ENCODE peak calls at places on chromosomes 13 and 19, in nine cellular contexts. C, Z, T, L, I, M, U, R and B are unnamed samples.

GRCh38 chr13:75762066-75762937 is 126.2 kb downstream of the LMO7 start:
- DNase-seq in M (peak), T (no peak), Z (no peak), L (peak), C (no peak), R (no peak), I (no peak), U (peak), B (peak)

GRCh38 chr13:40102854-40103253 is 447.4 kb downstream of the COG6 start:
- DNase-seq in U (peak), M (peak), R (no peak), Z (no peak), C (no peak), I (peak), T (no peak), L (peak), B (peak)

GRCh38 chr19:34675250-34675649 is 1.7 kb downstream of the SCGB2B2 start:
- DNase-seq in C (no peak), U (no peak), T (no peak), M (no peak), I (no peak), L (no peak), Z (no peak), R (no peak), B (no peak)

GRCh38 chr19:53554804-53555203 is 16.9 kb downstream of the ZNF331 start:
- DNase-seq in C (no peak), L (no peak), Z (no peak), T (no peak), M (no peak), R (no peak), U (no peak), I (no peak), B (no peak)

GRCh38 chr19:10554760-10555612 is 10.8 kb downstream of the KRI1 start:
- DNase-seq in T (peak), L (no peak), C (no peak), M (no peak), Z (no peak), U (peak), I (no peak), R (no peak), B (peak)

GRCh38 chr13:53151692-53152421 is 123.2 kb downstream of the OLFM4 start:
- DNase-seq in T (peak), R (no peak), L (peak), U (no peak), Z (no peak), C (no peak), M (peak), I (peak), B (peak)

GRCh38 chr13:52949744-52950143 is 78.9 kb upstream of the OLFM4 start:
- DNase-seq in R (no peak), L (no peak), T (no peak), C (no peak), M (no peak), I (no peak), U (no peak), Z (no peak), B (no peak)

GRCh38 chr19:5269279-5269678 is 71.3 kb downstream of the PTPRS start:
- DNase-seq in U (no peak), C (no peak), R (no peak), L (no peak), Z (no peak), I (no peak), M (no peak), T (no peak), B (no peak)

GRCh38 chr19:32464279-32464678 is 58.7 kb downstream of the DPY19L3 start:
- DNase-seq in U (peak), I (peak), Z (no peak), T (no peak), L (peak), C (no peak), M (peak), R (no peak), B (peak)

GRCh38 chr13:72643339-72643989 is 84.0 kb downstream of the MZT1 start:
- DNase-seq in U (peak), M (peak), Z (no peak), C (no peak), L (peak), T (peak), I (peak), R (no peak), B (peak)

GRCh38 chr13:24630121-24630520 is 50.1 kb upstream of the ATP12A start:
- DNase-seq in U (no peak), M (no peak), R (no peak), C (no peak), L (no peak), Z (no peak), I (no peak), T (peak), B (no peak)

GRCh38 chr13:113083402-113084061 is 22.1 kb upstream of the F7 start:
- DNase-seq in M (peak), L (peak), C (peak), Z (peak), U (no peak), I (peak), R (no peak), T (no peak), B (peak)

GRCh38 chr13:113771709-113772331 is 12.8 kb downstream of the TMEM255B start:
- DNase-seq in Z (no peak), T (no peak), L (peak), M (peak), I (no peak), R (no peak), C (no peak), U (peak), B (peak)

GRCh38 chr19:1046836-1047695 is 7.2 kb downstream of the ABCA7 start:
- DNase-seq in U (no peak), Z (no peak), L (no peak), M (no peak), T (no peak), R (no peak), I (no peak), C (no peak), B (no peak)

GRCh38 chr13:94673841-94674240 is 38.5 kb downstream of the SOX21 start:
- DNase-seq in T (no peak), U (peak), L (no peak), M (no peak), Z (no peak), I (no peak), C (no peak), R (no peak), B (no peak)

GRCh38 chr13:110920038-110920437 is 5.2 kb upstream of the ANKRD10 start:
- DNase-seq in C (no peak), R (no peak), U (no peak), L (no peak), Z (no peak), T (no peak), I (no peak), M (no peak), B (no peak)

GRCh38 chr19:35143231-35143715 is at the start of gene FXYD7:
- DNase-seq in R (no peak), I (no peak), Z (no peak), U (no peak), T (peak), M (no peak), C (no peak), L (no peak), B (no peak)

GRCh38 chr19:48498576-48498879 is 13.1 kb downstream of the LMTK3 start:
- DNase-seq in R (no peak), C (no peak), T (no peak), I (no peak), Z (no peak), L (no peak), M (no peak), U (no peak), B (no peak)

GRCh38 chr19:53101518-53101917 is 1.7 kb downstream of the ZNF160 start:
- DNase-seq in U (peak), L (peak), I (no peak), C (no peak), R (no peak), Z (no peak), M (peak), T (peak), B (no peak)

GRCh38 chr19:2495130-2495641 is 19.3 kb downstream of the GADD45B start:
- DNase-seq in L (peak), T (no peak), U (peak), M (peak), C (peak), I (no peak), Z (peak), R (peak), B (peak)

GRCh38 chr13:49938921-49939320 is 2.8 kb upstream of the SPRYD7 start:
- DNase-seq in R (no peak), U (no peak), M (no peak), I (no peak), L (no peak), Z (no peak), C (no peak), T (no peak), B (no peak)

GRCh38 chr19:17259118-17259780 is 5.3 kb downstream of the USHBP1 start:
- DNase-seq in Z (no peak), L (no peak), U (peak), R (no peak), I (no peak), C (no peak), T (no peak), M (no peak), B (no peak)

GRCh38 chr13:83325454-83325853 is 556.8 kb downstream of the SLITRK1 start:
- DNase-seq in C (no peak), L (peak), R (no peak), T (no peak), M (peak), Z (no peak), I (no peak), U (peak), B (peak)

GRCh38 chr19:2756477-2756876 is 16.7 kb upstream of the SLC39A3 start:
- DNase-seq in T (no peak), M (no peak), I (no peak), L (no peak), C (peak), R (no peak), Z (no peak), U (no peak), B (no peak)

GRCh38 chr13:95153647-95154405 is 147.4 kb downstream of the ABCC4 start:
- DNase-seq in C (no peak), M (peak), I (no peak), U (peak), T (no peak), Z (no peak), L (peak), R (no peak), B (peak)

GRCh38 chr13:26440111-26440510 is 117.4 kb upstream of the WASF3 start:
- DNase-seq in U (no peak), T (no peak), L (no peak), R (no peak), I (no peak), Z (no peak), M (peak), C (no peak), B (no peak)

GRCh38 chr13:77207943-77208342 is 119.0 kb downstream of the MYCBP2 start:
- DNase-seq in C (no peak), R (no peak), Z (no peak), L (peak), I (no peak), U (peak), M (peak), T (no peak), B (peak)

GRCh38 chr13:106847049-106847448 is 279.1 kb upstream of the ARGLU1 start:
- DNase-seq in C (no peak), L (no peak), U (peak), T (no peak), M (no peak), Z (no peak), I (no peak), R (no peak), B (peak)

GRCh38 chr13:44969858-44970484 is 19.3 kb downstream of the NUFIP1 start:
- DNase-seq in L (peak), T (no peak), U (peak), I (peak), M (peak), C (no peak), Z (no peak), R (no peak), B (peak)

GRCh38 chr19:50449236-50449899 is 16.7 kb downstream of the MYBPC2 start:
- DNase-seq in T (no peak), U (no peak), R (no peak), I (no peak), Z (no peak), M (no peak), C (no peak), L (peak), B (no peak)

GRCh38 chr13:100338265-100338664 is 249.4 kb downstream of the PCCA start:
- DNase-seq in Z (no peak), C (no peak), I (no peak), L (peak), U (no peak), M (no peak), R (no peak), T (no peak), B (no peak)

GRCh38 chr19:18715416-18715815 is 31.9 kb downstream of the CRTC1 start:
- DNase-seq in M (no peak), U (no peak), I (no peak), T (no peak), Z (no peak), L (no peak), R (no peak), C (no peak), B (no peak)

GRCh38 chr19:18711893-18712292 is 28.4 kb downstream of the CRTC1 start:
- DNase-seq in Z (no peak), T (no peak), L (no peak), M (no peak), C (no peak), U (no peak), I (no peak), R (no peak), B (no peak)

GRCh38 chr19:18710986-18711751 is 27.7 kb downstream of the CRTC1 start:
- DNase-seq in T (no peak), U (no peak), L (peak), C (no peak), R (no peak), M (peak), Z (peak), I (no peak), B (no peak)

GRCh38 chr19:18712981-18713380 is 29.5 kb downstream of the CRTC1 start:
- DNase-seq in C (no peak), Z (no peak), L (peak), U (no peak), M (peak), T (no peak), R (no peak), I (no peak), B (no peak)

GRCh38 chr19:18713550-18714117 is 30.2 kb downstream of the CRTC1 start:
- DNase-seq in M (no peak), Z (no peak), L (no peak), T (no peak), U (no peak), I (no peak), C (no peak), R (no peak), B (no peak)
- TF ChIP-seq CTCF in M (no peak), Z (no peak), L (no peak), T (no peak), U (no peak), I (no peak), C (no peak), R (no peak), B (no peak)

GRCh38 chr19:21699197-21699596 is 68.2 kb downstream of the ZNF100 start:
- DNase-seq in U (no peak), I (no peak), R (no peak), Z (no peak), T (no peak), L (no peak), C (no peak), M (no peak), B (no peak)

GRCh38 chr19:21694171-21694906 is 73.0 kb downstream of the ZNF100 start:
- DNase-seq in U (no peak), R (no peak), Z (no peak), M (no peak), T (no peak), I (no peak), C (no peak), L (no peak), B (no peak)

GRCh38 chr19:21697171-21697570 is 70.2 kb downstream of the ZNF100 start:
- DNase-seq in I (no peak), M (no peak), R (no peak), T (no peak), Z (no peak), C (no peak), U (no peak), L (no peak), B (no peak)

GRCh38 chr19:21697698-21698097 is 69.7 kb downstream of the ZNF100 start:
- DNase-seq in M (no peak), C (no peak), I (no peak), Z (no peak), R (no peak), L (no peak), T (no peak), U (no peak), B (no peak)

GRCh38 chr19:21698215-21698614 is 69.2 kb downstream of the ZNF100 start:
- DNase-seq in C (no peak), Z (no peak), U (peak), M (peak), T (no peak), I (no peak), R (no peak), L (peak), B (peak)
- TF ChIP-seq CTCF in C (peak), Z (peak), U (peak), M (peak), T (peak), I (peak), R (peak), L (peak), B (no peak)

GRCh38 chr13:70098669-70099068 is 9.0 kb upstream of the ATXN8OS start:
- DNase-seq in M (no peak), R (no peak), Z (no peak), L (no peak), U (no peak), I (peak), C (no peak), T (no peak), B (peak)
- TF ChIP-seq CTCF in M (no peak), R (no peak), Z (no peak), L (no peak), U (peak), I (peak), C (no peak), T (no peak), B (peak)

GRCh38 chr19:30437869-30438268 is 65.7 kb downstream of the ZNF536 start:
- DNase-seq in I (no peak), U (no peak), R (no peak), L (no peak), M (no peak), C (no peak), T (no peak), Z (no peak), B (no peak)
- TF ChIP-seq CTCF in I (no peak), U (no peak), R (no peak), L (no peak), M (no peak), C (no peak), T (peak), Z (no peak), B (no peak)